ENCODE peak calls at places on chromosomes 1 and 21, in ten cellular contexts. One of them, this sample, is unnamed.

GRCh38 chr1:198778049-198778448 is 139.2 kb downstream of the PTPRC start:
- DNase-seq in AG04450: no peak
- DNase-seq in endothelial cell: no peak
- DNase-seq in heart right ventricle: no peak
- DNase-seq in GM10248: peak
- DNase-seq in tibial nerve: no peak
- DNase-seq in dorsolateral prefrontal cortex: no peak
- DNase-seq in K562: no peak
- DNase-seq in IMR-90: peak
- DNase-seq in AG09319: no peak
- DNase-seq in this sample: no peak

GRCh38 chr1:167221126-167221803 is 579 bp downstream of the POU2F1 start:
- DNase-seq in AG04450: no peak
- DNase-seq in endothelial cell: peak
- DNase-seq in heart right ventricle: no peak
- DNase-seq in GM10248: peak
- DNase-seq in tibial nerve: no peak
- DNase-seq in dorsolateral prefrontal cortex: no peak
- DNase-seq in K562: no peak
- DNase-seq in IMR-90: no peak
- DNase-seq in AG09319: no peak
- DNase-seq in this sample: no peak

GRCh38 chr21:15135867-15136629 is 71.2 kb upstream of the NRIP1 start:
- DNase-seq in AG04450: no peak
- DNase-seq in endothelial cell: no peak
- DNase-seq in heart right ventricle: no peak
- DNase-seq in GM10248: no peak
- DNase-seq in tibial nerve: no peak
- DNase-seq in dorsolateral prefrontal cortex: no peak
- DNase-seq in K562: no peak
- DNase-seq in IMR-90: no peak
- DNase-seq in AG09319: no peak
- DNase-seq in this sample: no peak

GRCh38 chr21:37339527-37339889 is 27.1 kb upstream of the DYRK1A start:
- DNase-seq in AG04450: no peak
- DNase-seq in endothelial cell: no peak
- DNase-seq in heart right ventricle: no peak
- DNase-seq in GM10248: no peak
- DNase-seq in tibial nerve: no peak
- DNase-seq in dorsolateral prefrontal cortex: no peak
- DNase-seq in K562: no peak
- DNase-seq in IMR-90: no peak
- DNase-seq in AG09319: no peak
- DNase-seq in this sample: no peak

GRCh38 chr1:164518692-164519332 is 40.2 kb upstream of the PBX1 start:
- DNase-seq in AG04450: no peak
- DNase-seq in endothelial cell: no peak
- DNase-seq in heart right ventricle: no peak
- DNase-seq in GM10248: no peak
- DNase-seq in tibial nerve: no peak
- DNase-seq in dorsolateral prefrontal cortex: no peak
- DNase-seq in K562: no peak
- DNase-seq in IMR-90: no peak
- DNase-seq in AG09319: no peak
- DNase-seq in this sample: no peak

GRCh38 chr1:44719318-44719717 is 11.7 kb downstream of the RNU5D-1 start:
- DNase-seq in AG04450: no peak
- DNase-seq in endothelial cell: no peak
- DNase-seq in heart right ventricle: no peak
- DNase-seq in GM10248: no peak
- DNase-seq in tibial nerve: no peak
- DNase-seq in dorsolateral prefrontal cortex: no peak
- DNase-seq in K562: no peak
- DNase-seq in IMR-90: no peak
- DNase-seq in AG09319: no peak
- DNase-seq in this sample: no peak

GRCh38 chr1:111323231-111323630 is 32.6 kb downstream of the CHIA start:
- DNase-seq in AG04450: no peak
- DNase-seq in endothelial cell: no peak
- DNase-seq in heart right ventricle: no peak
- DNase-seq in GM10248: no peak
- DNase-seq in tibial nerve: no peak
- DNase-seq in dorsolateral prefrontal cortex: no peak
- DNase-seq in K562: no peak
- DNase-seq in IMR-90: no peak
- DNase-seq in AG09319: no peak
- DNase-seq in this sample: no peak

GRCh38 chr1:159562680-159563079 is 24.9 kb upstream of the APCS start:
- DNase-seq in AG04450: no peak
- DNase-seq in endothelial cell: no peak
- DNase-seq in heart right ventricle: no peak
- DNase-seq in GM10248: no peak
- DNase-seq in tibial nerve: no peak
- DNase-seq in dorsolateral prefrontal cortex: no peak
- DNase-seq in K562: no peak
- DNase-seq in IMR-90: no peak
- DNase-seq in AG09319: no peak
- DNase-seq in this sample: no peak

GRCh38 chr1:116203192-116203723 is 92.1 kb downstream of the MAB21L3 start:
- DNase-seq in AG04450: no peak
- DNase-seq in endothelial cell: no peak
- DNase-seq in heart right ventricle: no peak
- DNase-seq in GM10248: no peak
- DNase-seq in tibial nerve: no peak
- DNase-seq in dorsolateral prefrontal cortex: peak
- DNase-seq in K562: no peak
- DNase-seq in IMR-90: no peak
- DNase-seq in AG09319: no peak
- DNase-seq in this sample: no peak
- TF ChIP-seq CTCF in AG04450: no peak
- TF ChIP-seq CTCF in endothelial cell: no peak
- TF ChIP-seq CTCF in heart right ventricle: no peak
- TF ChIP-seq CTCF in GM10248: no peak
- TF ChIP-seq CTCF in tibial nerve: no peak
- TF ChIP-seq CTCF in dorsolateral prefrontal cortex: no peak
- TF ChIP-seq CTCF in K562: peak
- TF ChIP-seq CTCF in IMR-90: no peak
- TF ChIP-seq CTCF in AG09319: no peak
- TF ChIP-seq CTCF in this sample: no peak

GRCh38 chr1:184425449-184426277 is 38.8 kb downstream of the C1orf21 start:
- DNase-seq in AG04450: no peak
- DNase-seq in endothelial cell: no peak
- DNase-seq in heart right ventricle: no peak
- DNase-seq in GM10248: no peak
- DNase-seq in tibial nerve: no peak
- DNase-seq in dorsolateral prefrontal cortex: no peak
- DNase-seq in K562: no peak
- DNase-seq in IMR-90: no peak
- DNase-seq in AG09319: no peak
- DNase-seq in this sample: no peak

GRCh38 chr1:184429342-184429741 is 42.5 kb downstream of the C1orf21 start:
- DNase-seq in AG04450: no peak
- DNase-seq in endothelial cell: no peak
- DNase-seq in heart right ventricle: no peak
- DNase-seq in GM10248: no peak
- DNase-seq in tibial nerve: no peak
- DNase-seq in dorsolateral prefrontal cortex: no peak
- DNase-seq in K562: no peak
- DNase-seq in IMR-90: no peak
- DNase-seq in AG09319: no peak
- DNase-seq in this sample: no peak

GRCh38 chr1:184426278-184426674 is 39.4 kb downstream of the C1orf21 start:
- DNase-seq in AG04450: no peak
- DNase-seq in endothelial cell: no peak
- DNase-seq in heart right ventricle: no peak
- DNase-seq in GM10248: no peak
- DNase-seq in tibial nerve: no peak
- DNase-seq in dorsolateral prefrontal cortex: no peak
- DNase-seq in K562: no peak
- DNase-seq in IMR-90: no peak
- DNase-seq in AG09319: no peak
- DNase-seq in this sample: no peak

GRCh38 chr1:184427722-184428121 is 40.9 kb downstream of the C1orf21 start:
- DNase-seq in AG04450: no peak
- DNase-seq in endothelial cell: no peak
- DNase-seq in heart right ventricle: no peak
- DNase-seq in GM10248: no peak
- DNase-seq in tibial nerve: no peak
- DNase-seq in dorsolateral prefrontal cortex: no peak
- DNase-seq in K562: no peak
- DNase-seq in IMR-90: no peak
- DNase-seq in AG09319: no peak
- DNase-seq in this sample: no peak

DNA sequence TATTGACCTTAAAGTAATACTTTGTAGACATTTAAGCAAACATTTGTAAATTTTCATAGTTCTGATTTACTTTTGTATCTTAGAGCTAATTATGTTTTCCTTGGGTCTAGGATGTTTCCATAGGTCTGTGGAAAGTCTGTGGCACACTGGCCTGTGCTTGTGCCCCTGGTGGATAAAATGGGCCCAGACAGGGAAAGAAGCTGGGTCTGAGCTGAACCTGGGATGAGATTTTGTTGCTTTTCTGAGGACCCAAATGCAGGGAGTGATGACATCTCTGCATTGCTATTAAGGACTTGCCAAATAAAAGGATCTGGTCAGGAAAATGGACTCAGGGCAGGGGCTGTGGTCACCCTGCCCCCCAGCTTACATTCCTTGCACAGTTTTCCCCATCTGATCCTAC is 41.8 kb downstream of the C1orf21 start:
- DNase-seq in AG04450: no peak
- DNase-seq in endothelial cell: no peak
- DNase-seq in heart right ventricle: no peak
- DNase-seq in GM10248: no peak
- DNase-seq in tibial nerve: no peak
- DNase-seq in dorsolateral prefrontal cortex: no peak
- DNase-seq in K562: no peak
- DNase-seq in IMR-90: no peak
- DNase-seq in AG09319: no peak
- DNase-seq in this sample: no peak
- TF ChIP-seq CTCF in AG04450: no peak
- TF ChIP-seq CTCF in endothelial cell: no peak
- TF ChIP-seq CTCF in heart right ventricle: no peak
- TF ChIP-seq CTCF in GM10248: no peak
- TF ChIP-seq CTCF in tibial nerve: no peak
- TF ChIP-seq CTCF in dorsolateral prefrontal cortex: no peak
- TF ChIP-seq CTCF in K562: no peak
- TF ChIP-seq CTCF in IMR-90: no peak
- TF ChIP-seq CTCF in AG09319: no peak
- TF ChIP-seq CTCF in this sample: no peak

GRCh38 chr1:84540759-84541158 is 33.5 kb downstream of the CTBS start:
- DNase-seq in AG04450: no peak
- DNase-seq in endothelial cell: no peak
- DNase-seq in heart right ventricle: no peak
- DNase-seq in GM10248: no peak
- DNase-seq in tibial nerve: no peak
- DNase-seq in dorsolateral prefrontal cortex: no peak
- DNase-seq in K562: no peak
- DNase-seq in IMR-90: no peak
- DNase-seq in AG09319: peak
- DNase-seq in this sample: no peak

GRCh38 chr1:84539972-84540371 is 33.6 kb upstream of the GNG5 start:
- DNase-seq in AG04450: no peak
- DNase-seq in endothelial cell: no peak
- DNase-seq in heart right ventricle: no peak
- DNase-seq in GM10248: no peak
- DNase-seq in tibial nerve: no peak
- DNase-seq in dorsolateral prefrontal cortex: no peak
- DNase-seq in K562: no peak
- DNase-seq in IMR-90: peak
- DNase-seq in AG09319: no peak
- DNase-seq in this sample: no peak

GRCh38 chr1:84538599-84538998 is 32.2 kb upstream of the GNG5 start:
- DNase-seq in AG04450: no peak
- DNase-seq in endothelial cell: no peak
- DNase-seq in heart right ventricle: no peak
- DNase-seq in GM10248: no peak
- DNase-seq in tibial nerve: no peak
- DNase-seq in dorsolateral prefrontal cortex: no peak
- DNase-seq in K562: no peak
- DNase-seq in IMR-90: no peak
- DNase-seq in AG09319: no peak
- DNase-seq in this sample: no peak

GRCh38 chr1:84541679-84542078 is 32.6 kb downstream of the CTBS start:
- DNase-seq in AG04450: no peak
- DNase-seq in endothelial cell: no peak
- DNase-seq in heart right ventricle: no peak
- DNase-seq in GM10248: no peak
- DNase-seq in tibial nerve: no peak
- DNase-seq in dorsolateral prefrontal cortex: no peak
- DNase-seq in K562: peak
- DNase-seq in IMR-90: no peak
- DNase-seq in AG09319: no peak
- DNase-seq in this sample: no peak
- TF ChIP-seq CTCF in AG04450: no peak
- TF ChIP-seq CTCF in endothelial cell: no peak
- TF ChIP-seq CTCF in heart right ventricle: peak
- TF ChIP-seq CTCF in GM10248: peak
- TF ChIP-seq CTCF in tibial nerve: no peak
- TF ChIP-seq CTCF in dorsolateral prefrontal cortex: peak
- TF ChIP-seq CTCF in K562: peak
- TF ChIP-seq CTCF in IMR-90: no peak
- TF ChIP-seq CTCF in AG09319: peak
- TF ChIP-seq CTCF in this sample: no peak

GRCh38 chr1:182766881-182767645 is 22.5 kb upstream of the NPL start:
- DNase-seq in AG04450: no peak
- DNase-seq in endothelial cell: no peak
- DNase-seq in heart right ventricle: no peak
- DNase-seq in GM10248: no peak
- DNase-seq in tibial nerve: no peak
- DNase-seq in dorsolateral prefrontal cortex: no peak
- DNase-seq in K562: no peak
- DNase-seq in IMR-90: no peak
- DNase-seq in AG09319: no peak
- DNase-seq in this sample: no peak

GRCh38 chr1:182766050-182766449 is 23.5 kb upstream of the NPL start:
- DNase-seq in AG04450: no peak
- DNase-seq in endothelial cell: no peak
- DNase-seq in heart right ventricle: no peak
- DNase-seq in GM10248: no peak
- DNase-seq in tibial nerve: no peak
- DNase-seq in dorsolateral prefrontal cortex: no peak
- DNase-seq in K562: no peak
- DNase-seq in IMR-90: no peak
- DNase-seq in AG09319: no peak
- DNase-seq in this sample: no peak

GRCh38 chr1:182770193-182770592 is 19.4 kb upstream of the NPL start:
- DNase-seq in AG04450: no peak
- DNase-seq in endothelial cell: no peak
- DNase-seq in heart right ventricle: no peak
- DNase-seq in GM10248: no peak
- DNase-seq in tibial nerve: no peak
- DNase-seq in dorsolateral prefrontal cortex: no peak
- DNase-seq in K562: no peak
- DNase-seq in IMR-90: no peak
- DNase-seq in AG09319: no peak
- DNase-seq in this sample: no peak

GRCh38 chr1:182768973-182769372 is 20.6 kb upstream of the NPL start:
- DNase-seq in AG04450: no peak
- DNase-seq in endothelial cell: no peak
- DNase-seq in heart right ventricle: no peak
- DNase-seq in GM10248: no peak
- DNase-seq in tibial nerve: no peak
- DNase-seq in dorsolateral prefrontal cortex: no peak
- DNase-seq in K562: no peak
- DNase-seq in IMR-90: no peak
- DNase-seq in AG09319: no peak
- DNase-seq in this sample: no peak

GRCh38 chr1:182771187-182771984 is 18.2 kb upstream of the NPL start:
- DNase-seq in AG04450: no peak
- DNase-seq in endothelial cell: no peak
- DNase-seq in heart right ventricle: no peak
- DNase-seq in GM10248: no peak
- DNase-seq in tibial nerve: no peak
- DNase-seq in dorsolateral prefrontal cortex: no peak
- DNase-seq in K562: no peak
- DNase-seq in IMR-90: no peak
- DNase-seq in AG09319: no peak
- DNase-seq in this sample: no peak
- TF ChIP-seq CTCF in AG04450: peak
- TF ChIP-seq CTCF in endothelial cell: peak
- TF ChIP-seq CTCF in heart right ventricle: no peak
- TF ChIP-seq CTCF in GM10248: no peak
- TF ChIP-seq CTCF in tibial nerve: no peak
- TF ChIP-seq CTCF in dorsolateral prefrontal cortex: no peak
- TF ChIP-seq CTCF in K562: no peak
- TF ChIP-seq CTCF in IMR-90: peak
- TF ChIP-seq CTCF in AG09319: no peak
- TF ChIP-seq CTCF in this sample: no peak

This sample was measured in GM13976.